ENCODE peak calls at places on chromosomes 5 and 9, in eight cellular contexts. One of them, this sample, is unnamed.
A peak's percentile ranks its signal among the peaks of the same experiment; 100 is the strongest.

GRCh38 chr5:151202381-151203139 is 21.3 kb downstream of the CCDC69 start:
- DNase-seq in kidney: no peak
- DNase-seq in effector memory CD4-positive, alpha-beta T cell: no peak
- DNase-seq in PC-3: peak; percentile 94
- DNase-seq in A549: no peak
- DNase-seq in tibial nerve: no peak
- DNase-seq in GM23248: peak; percentile 86
- DNase-seq in IMR-90: peak; percentile 71
- DNase-seq in this sample: no peak

GRCh38 chr5:38446029-38446522 is 110.4 kb downstream of the LIFR start:
- DNase-seq in kidney: no peak
- DNase-seq in effector memory CD4-positive, alpha-beta T cell: no peak
- DNase-seq in PC-3: no peak
- DNase-seq in A549: no peak
- DNase-seq in tibial nerve: no peak
- DNase-seq in GM23248: no peak
- DNase-seq in IMR-90: no peak
- DNase-seq in this sample: no peak

GRCh38 chr9:110030632-110031031 is 177.3 kb downstream of the C9orf152 start:
- DNase-seq in kidney: no peak
- DNase-seq in effector memory CD4-positive, alpha-beta T cell: no peak
- DNase-seq in PC-3: no peak
- DNase-seq in A549: no peak
- DNase-seq in tibial nerve: no peak
- DNase-seq in GM23248: peak; percentile 68
- DNase-seq in IMR-90: peak; percentile 66
- DNase-seq in this sample: no peak

GRCh38 chr5:145922059-145922458 is 14.3 kb upstream of the SH3RF2 start:
- DNase-seq in kidney: no peak
- DNase-seq in effector memory CD4-positive, alpha-beta T cell: no peak
- DNase-seq in PC-3: no peak
- DNase-seq in A549: no peak
- DNase-seq in tibial nerve: no peak
- DNase-seq in GM23248: no peak
- DNase-seq in IMR-90: no peak
- DNase-seq in this sample: no peak

GRCh38 chr9:104075801-104076753 is 18.0 kb upstream of the SMC2 start:
- DNase-seq in kidney: no peak
- DNase-seq in effector memory CD4-positive, alpha-beta T cell: no peak
- DNase-seq in PC-3: peak; percentile 8
- DNase-seq in A549: no peak
- DNase-seq in tibial nerve: no peak
- DNase-seq in GM23248: peak; percentile 76
- DNase-seq in IMR-90: peak; percentile 66
- DNase-seq in this sample: no peak

GRCh38 chr9:109448223-109448622 is 49.9 kb downstream of the PTPN3 start:
- DNase-seq in kidney: no peak
- DNase-seq in effector memory CD4-positive, alpha-beta T cell: no peak
- DNase-seq in PC-3: no peak
- DNase-seq in A549: no peak
- DNase-seq in tibial nerve: no peak
- DNase-seq in GM23248: peak; percentile 73
- DNase-seq in IMR-90: peak; percentile 71
- DNase-seq in this sample: no peak

GRCh38 chr5:38724301-38725030 is 121.3 kb upstream of the OSMR start:
- DNase-seq in kidney: no peak
- DNase-seq in effector memory CD4-positive, alpha-beta T cell: no peak
- DNase-seq in PC-3: peak; percentile 42
- DNase-seq in A549: no peak
- DNase-seq in tibial nerve: no peak
- DNase-seq in GM23248: peak; percentile 86
- DNase-seq in IMR-90: peak; percentile 67
- DNase-seq in this sample: no peak

GRCh38 chr9:77534376-77535057 is 113.6 kb downstream of the GNA14 start:
- DNase-seq in kidney: no peak
- DNase-seq in effector memory CD4-positive, alpha-beta T cell: no peak
- DNase-seq in PC-3: no peak
- DNase-seq in A549: no peak
- DNase-seq in tibial nerve: no peak
- DNase-seq in GM23248: no peak
- DNase-seq in IMR-90: no peak
- DNase-seq in this sample: no peak

GRCh38 chr5:177304392-177305119 is 957 bp downstream of the PRELID1 start:
- DNase-seq in kidney: no peak
- DNase-seq in effector memory CD4-positive, alpha-beta T cell: peak; percentile 33
- DNase-seq in PC-3: peak; percentile 57
- DNase-seq in A549: no peak
- DNase-seq in tibial nerve: no peak
- DNase-seq in GM23248: peak; percentile 52
- DNase-seq in IMR-90: peak; percentile 12
- DNase-seq in this sample: no peak

GRCh38 chr5:458547-459353 is 15.8 kb downstream of the EXOC3 start:
- DNase-seq in kidney: peak; percentile 93
- DNase-seq in effector memory CD4-positive, alpha-beta T cell: no peak
- DNase-seq in PC-3: peak; percentile 90
- DNase-seq in A549: peak; percentile 30
- DNase-seq in tibial nerve: no peak
- DNase-seq in GM23248: peak; percentile 92
- DNase-seq in IMR-90: peak; percentile 65
- DNase-seq in this sample: no peak

GRCh38 chr9:121610638-121610953 is 40.8 kb upstream of the DAB2IP start:
- DNase-seq in kidney: no peak
- DNase-seq in effector memory CD4-positive, alpha-beta T cell: no peak
- DNase-seq in PC-3: no peak
- DNase-seq in A549: no peak
- DNase-seq in tibial nerve: no peak
- DNase-seq in GM23248: no peak
- DNase-seq in IMR-90: no peak
- DNase-seq in this sample: no peak

GRCh38 chr5:88879724-88880123 is 3.3 kb downstream of the MEF2C start:
- DNase-seq in kidney: no peak
- DNase-seq in effector memory CD4-positive, alpha-beta T cell: no peak
- DNase-seq in PC-3: peak; percentile 43
- DNase-seq in A549: no peak
- DNase-seq in tibial nerve: no peak
- DNase-seq in GM23248: no peak
- DNase-seq in IMR-90: no peak
- DNase-seq in this sample: no peak

GRCh38 chr5:131423056-131423455 is 159.2 kb downstream of the CDC42SE2 start:
- DNase-seq in kidney: no peak
- DNase-seq in effector memory CD4-positive, alpha-beta T cell: no peak
- DNase-seq in PC-3: peak; percentile 31
- DNase-seq in A549: peak; percentile 13
- DNase-seq in tibial nerve: no peak
- DNase-seq in GM23248: peak; percentile 60
- DNase-seq in IMR-90: peak; percentile 27
- DNase-seq in this sample: no peak

DNA sequence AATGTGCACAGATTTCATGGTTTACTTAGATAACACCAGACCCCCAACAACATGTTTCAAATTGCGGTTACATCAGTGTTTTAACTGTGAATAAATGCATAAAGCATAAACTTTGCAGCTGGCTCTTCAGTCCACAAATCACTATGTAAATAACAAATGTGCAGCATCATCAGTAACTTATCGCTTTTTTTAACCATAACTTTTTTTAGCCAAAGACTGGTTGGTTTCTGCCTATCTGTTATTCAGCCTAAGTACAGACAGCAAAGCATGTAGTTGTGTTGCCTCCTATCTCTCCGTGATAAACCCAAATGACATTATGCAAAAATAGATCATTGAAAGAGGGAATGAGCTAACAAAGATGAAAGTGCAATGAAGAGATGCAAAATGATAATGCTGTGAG is 108.7 kb downstream of the PDE8B start:
- DNase-seq in kidney: no peak
- DNase-seq in effector memory CD4-positive, alpha-beta T cell: no peak
- DNase-seq in PC-3: no peak
- DNase-seq in A549: no peak
- DNase-seq in tibial nerve: no peak
- DNase-seq in GM23248: no peak
- DNase-seq in IMR-90: no peak
- DNase-seq in this sample: no peak
- H3K27ac ChIP-seq in kidney: no peak overlapping the region
- H3K27ac ChIP-seq in effector memory CD4-positive, alpha-beta T cell: no peak overlapping the region
- H3K27ac ChIP-seq in PC-3: no peak overlapping the region
- H3K27ac ChIP-seq in A549: no peak overlapping the region
- H3K27ac ChIP-seq in tibial nerve: no peak overlapping the region
- H3K27ac ChIP-seq in GM23248: no peak overlapping the region
- H3K27ac ChIP-seq in IMR-90: no peak overlapping the region
- H3K27ac ChIP-seq in this sample: no peak overlapping the region

GRCh38 chr5:59813761-59814562 is 79.6 kb downstream of the PDE4D start:
- DNase-seq in kidney: no peak
- DNase-seq in effector memory CD4-positive, alpha-beta T cell: no peak
- DNase-seq in PC-3: peak; percentile 66
- DNase-seq in A549: peak; percentile 51
- DNase-seq in tibial nerve: peak; percentile 58
- DNase-seq in GM23248: peak; percentile 68
- DNase-seq in IMR-90: peak; percentile 67
- DNase-seq in this sample: no peak

GRCh38 chr5:59807806-59808205 is 85.7 kb downstream of the PDE4D start:
- DNase-seq in kidney: no peak
- DNase-seq in effector memory CD4-positive, alpha-beta T cell: no peak
- DNase-seq in PC-3: no peak
- DNase-seq in A549: no peak
- DNase-seq in tibial nerve: no peak
- DNase-seq in GM23248: no peak
- DNase-seq in IMR-90: no peak
- DNase-seq in this sample: no peak

GRCh38 chr5:59814563-59814872 is 79.0 kb downstream of the PDE4D start:
- DNase-seq in kidney: no peak
- DNase-seq in effector memory CD4-positive, alpha-beta T cell: no peak
- DNase-seq in PC-3: no peak
- DNase-seq in A549: no peak
- DNase-seq in tibial nerve: no peak
- DNase-seq in GM23248: no peak
- DNase-seq in IMR-90: no peak
- DNase-seq in this sample: no peak

DNA sequence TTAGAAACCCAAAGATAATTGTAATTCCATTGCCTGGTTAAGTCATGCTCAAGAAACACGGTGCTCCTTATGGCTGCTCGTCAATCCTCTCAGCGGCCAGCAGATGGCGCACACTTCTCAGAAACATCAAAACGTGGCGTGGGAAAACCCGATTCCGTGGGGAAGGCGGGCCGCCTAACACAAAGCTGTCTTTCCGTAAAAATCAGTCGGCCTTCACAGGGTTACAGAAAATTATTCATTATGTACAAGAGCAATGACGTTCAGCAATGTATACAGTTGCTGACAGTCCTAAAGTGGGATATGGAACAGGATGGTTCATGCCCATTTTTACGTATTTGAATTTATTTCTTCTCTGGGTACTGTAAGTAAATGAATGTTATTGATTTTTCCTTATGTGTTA is 83.5 kb downstream of the PDE4D start:
- DNase-seq in kidney: peak; percentile 84
- DNase-seq in effector memory CD4-positive, alpha-beta T cell: peak; percentile 36
- DNase-seq in PC-3: peak; percentile 55
- DNase-seq in A549: peak; percentile 70
- DNase-seq in tibial nerve: peak; percentile 76
- DNase-seq in GM23248: peak; percentile 77
- DNase-seq in IMR-90: peak; percentile 71
- DNase-seq in this sample: peak; percentile 86
- H3K4me3 ChIP-seq in kidney: peak overlapping the region; percentile 43
- H3K4me3 ChIP-seq in effector memory CD4-positive, alpha-beta T cell: no peak overlapping the region
- H3K4me3 ChIP-seq in PC-3: peak overlapping the region; percentile 45
- H3K4me3 ChIP-seq in A549: peak overlapping the region; percentile 28
- H3K4me3 ChIP-seq in tibial nerve: no peak overlapping the region
- H3K4me3 ChIP-seq in GM23248: peak overlapping the region; percentile 54
- H3K4me3 ChIP-seq in IMR-90: no peak overlapping the region
- H3K4me3 ChIP-seq in this sample: no peak overlapping the region

GRCh38 chr9:133785753-133786370 is 47.7 kb upstream of the SARDH start:
- DNase-seq in kidney: peak; percentile 43
- DNase-seq in effector memory CD4-positive, alpha-beta T cell: no peak
- DNase-seq in PC-3: no peak
- DNase-seq in A549: no peak
- DNase-seq in tibial nerve: no peak
- DNase-seq in GM23248: no peak
- DNase-seq in IMR-90: no peak
- DNase-seq in this sample: peak; percentile 21
- H3K4me1 ChIP-seq in kidney: no peaks in the 10 kb centered on the region
- H3K4me1 ChIP-seq in effector memory CD4-positive, alpha-beta T cell: no peaks in the 10 kb centered on the region
- H3K4me1 ChIP-seq in PC-3: no peaks in the 10 kb centered on the region
- H3K4me1 ChIP-seq in A549: no peaks in the 10 kb centered on the region
- H3K4me1 ChIP-seq in tibial nerve: peaks cover 3% of the 10 kb centered on the region
- H3K4me1 ChIP-seq in GM23248: no peaks in the 10 kb centered on the region
- H3K4me1 ChIP-seq in IMR-90: no peaks in the 10 kb centered on the region
- H3K4me1 ChIP-seq in this sample: no peaks in the 10 kb centered on the region

DNA sequence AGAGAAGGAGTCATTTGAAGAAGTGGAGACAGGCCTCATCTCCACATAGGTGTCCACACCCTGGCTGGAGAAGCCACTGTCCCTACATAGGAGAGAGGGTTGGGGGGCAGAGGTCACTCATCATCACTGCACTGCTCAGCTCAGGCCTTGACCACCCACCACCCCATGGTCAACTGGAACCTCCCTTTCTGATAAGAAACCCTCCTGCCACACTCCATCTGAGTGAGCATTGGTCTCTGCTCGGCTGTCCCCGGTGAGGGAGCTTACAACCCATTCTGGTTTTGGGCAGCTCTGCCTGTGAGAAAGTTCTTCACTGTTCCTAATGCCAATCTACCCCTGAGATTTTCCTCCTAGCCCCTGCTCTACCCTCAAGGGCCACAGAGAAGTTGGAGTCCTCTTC is 28.8 kb downstream of the CSF1R start:
- DNase-seq in kidney: no peak
- DNase-seq in effector memory CD4-positive, alpha-beta T cell: no peak
- DNase-seq in PC-3: no peak
- DNase-seq in A549: no peak
- DNase-seq in tibial nerve: no peak
- DNase-seq in GM23248: no peak
- DNase-seq in IMR-90: no peak
- DNase-seq in this sample: no peak
- H3K27ac ChIP-seq in kidney: no peak overlapping the region
- H3K27ac ChIP-seq in effector memory CD4-positive, alpha-beta T cell: no peak overlapping the region
- H3K27ac ChIP-seq in PC-3: no peak overlapping the region
- H3K27ac ChIP-seq in A549: no peak overlapping the region
- H3K27ac ChIP-seq in tibial nerve: no peak overlapping the region
- H3K27ac ChIP-seq in GM23248: peak overlapping the region; percentile 63
- H3K27ac ChIP-seq in IMR-90: no peak overlapping the region
- H3K27ac ChIP-seq in this sample: no peak overlapping the region

This sample was measured in right cardiac atrium.